ENCODE peak calls at places on chromosomes 2 and 18, in five cellular contexts. T is small intestine, W is upper lobe of left lung, Z is astrocyte of the cerebellum, H is retinal pigment epithelial cell. Q is an unnamed sample.

GRCh38 chr2:70328921-70329561 is 27.2 kb upstream of the FAM136A start:
- DNase-seq in T (peak), W (no peak), Z (no peak), H (no peak), Q (no peak)

GRCh38 chr2:152246686-152247336 is 71.2 kb upstream of the STAM2 start:
- DNase-seq in T (no peak), W (no peak), Z (no peak), H (no peak), Q (no peak)

GRCh38 chr2:239311132-239312040 is 89.4 kb downstream of the HDAC4 start:
- DNase-seq in T (no peak), W (no peak), Z (no peak), H (no peak), Q (peak)

GRCh38 chr2:70643715-70644114 is 90.1 kb upstream of the TGFA start:
- DNase-seq in T (peak), W (no peak), Z (no peak), H (no peak), Q (no peak)

GRCh38 chr2:130785466-130786055 is 30.2 kb downstream of the AMER3 start:
- DNase-seq in T (no peak), W (no peak), Z (no peak), H (no peak), Q (no peak)

GRCh38 chr2:70719231-70719630 is 48.8 kb downstream of the ADD2 start:
- DNase-seq in T (no peak), W (no peak), Z (no peak), H (no peak), Q (no peak)

GRCh38 chr2:140600116-140600515 is 1530.7 kb downstream of the LRP1B start:
- DNase-seq in T (no peak), W (no peak), Z (peak), H (peak), Q (no peak)

GRCh38 chr18:449374-449773 is 51.1 kb downstream of the COLEC12 start:
- DNase-seq in T (no peak), W (peak), Z (no peak), H (no peak), Q (no peak)

GRCh38 chr18:76806301-76806700 is 16.1 kb upstream of the ZNF236 start:
- DNase-seq in T (no peak), W (no peak), Z (no peak), H (no peak), Q (no peak)

GRCh38 chr2:40036241-40036640 is 257.2 kb upstream of the THUMPD2 start:
- DNase-seq in T (no peak), W (no peak), Z (no peak), H (no peak), Q (no peak)

GRCh38 chr2:73877071-73877802 is 15.6 kb upstream of the ACTG2 start:
- DNase-seq in T (no peak), W (no peak), Z (no peak), H (no peak), Q (no peak)

GRCh38 chr2:136787970-136788369 is 22.6 kb downstream of the THSD7B start:
- DNase-seq in T (no peak), W (no peak), Z (no peak), H (no peak), Q (no peak)

GRCh38 chr18:80097201-80097600 is 11.9 kb upstream of the ADNP2 start:
- DNase-seq in T (no peak), W (no peak), Z (no peak), H (no peak), Q (no peak)

GRCh38 chr2:57862153-57862552 is 184.5 kb upstream of the VRK2 start:
- DNase-seq in T (peak), W (no peak), Z (no peak), H (no peak), Q (no peak)

GRCh38 chr2:212213191-212213590 is 325.4 kb downstream of the ERBB4 start:
- DNase-seq in T (no peak), W (no peak), Z (no peak), H (no peak), Q (no peak)

GRCh38 chr2:8622199-8622911 is 59.5 kb upstream of the ID2 start:
- DNase-seq in T (no peak), W (no peak), Z (no peak), H (no peak), Q (peak)

GRCh38 chr18:2325308-2325849 is 245.9 kb downstream of the METTL4 start:
- DNase-seq in T (no peak), W (no peak), Z (no peak), H (no peak), Q (no peak)

GRCh38 chr2:148561389-148561788 is 83.2 kb upstream of the EPC2 start:
- DNase-seq in T (no peak), W (peak), Z (no peak), H (no peak), Q (no peak)

GRCh38 chr2:205086689-205087088 is 541.4 kb downstream of the PARD3B start:
- DNase-seq in T (no peak), W (no peak), Z (no peak), H (no peak), Q (no peak)

GRCh38 chr2:225006730-225007129 is 35.5 kb downstream of the DOCK10 start:
- DNase-seq in T (no peak), W (no peak), Z (no peak), H (no peak), Q (no peak)

GRCh38 chr2:84388133-84388532 is 70.9 kb downstream of the SUCLG1 start:
- DNase-seq in T (no peak), W (no peak), Z (no peak), H (no peak), Q (no peak)

GRCh38 chr2:95531254-95531771 is 46.8 kb upstream of the TRIM43B start:
- DNase-seq in T (no peak), W (no peak), Z (peak), H (no peak), Q (no peak)

GRCh38 chr2:187545238-187545751 is 8.9 kb downstream of the TFPI start:
- DNase-seq in T (no peak), W (no peak), Z (no peak), H (no peak), Q (no peak)

GRCh38 chr2:118059919-118060478 is 28.3 kb upstream of the INSIG2 start:
- DNase-seq in T (no peak), W (no peak), Z (peak), H (peak), Q (no peak)

GRCh38 chr18:34742761-34743366 is 32.8 kb downstream of the DTNA start:
- DNase-seq in T (no peak), W (no peak), Z (no peak), H (no peak), Q (no peak)

GRCh38 chr2:28345619-28346018 is 47.0 kb upstream of the FOSL2 start:
- DNase-seq in T (no peak), W (no peak), Z (no peak), H (no peak), Q (no peak)

GRCh38 chr2:131394147-131394931 is 30.4 kb upstream of the RAB6D start:
- DNase-seq in T (peak), W (peak), Z (no peak), H (no peak), Q (no peak)

GRCh38 chr2:108492364-108492763 is 41.9 kb upstream of the LIMS1 start:
- DNase-seq in T (no peak), W (no peak), Z (peak), H (peak), Q (no peak)

GRCh38 chr18:57353940-57354461 is 1.6 kb downstream of the ST8SIA3 start:
- DNase-seq in T (peak), W (peak), Z (no peak), H (no peak), Q (no peak)
- H3K4me3 ChIP-seq in T (no peak), W (no peak), Z (no peak), H (peak), Q (no peak)

DNA sequence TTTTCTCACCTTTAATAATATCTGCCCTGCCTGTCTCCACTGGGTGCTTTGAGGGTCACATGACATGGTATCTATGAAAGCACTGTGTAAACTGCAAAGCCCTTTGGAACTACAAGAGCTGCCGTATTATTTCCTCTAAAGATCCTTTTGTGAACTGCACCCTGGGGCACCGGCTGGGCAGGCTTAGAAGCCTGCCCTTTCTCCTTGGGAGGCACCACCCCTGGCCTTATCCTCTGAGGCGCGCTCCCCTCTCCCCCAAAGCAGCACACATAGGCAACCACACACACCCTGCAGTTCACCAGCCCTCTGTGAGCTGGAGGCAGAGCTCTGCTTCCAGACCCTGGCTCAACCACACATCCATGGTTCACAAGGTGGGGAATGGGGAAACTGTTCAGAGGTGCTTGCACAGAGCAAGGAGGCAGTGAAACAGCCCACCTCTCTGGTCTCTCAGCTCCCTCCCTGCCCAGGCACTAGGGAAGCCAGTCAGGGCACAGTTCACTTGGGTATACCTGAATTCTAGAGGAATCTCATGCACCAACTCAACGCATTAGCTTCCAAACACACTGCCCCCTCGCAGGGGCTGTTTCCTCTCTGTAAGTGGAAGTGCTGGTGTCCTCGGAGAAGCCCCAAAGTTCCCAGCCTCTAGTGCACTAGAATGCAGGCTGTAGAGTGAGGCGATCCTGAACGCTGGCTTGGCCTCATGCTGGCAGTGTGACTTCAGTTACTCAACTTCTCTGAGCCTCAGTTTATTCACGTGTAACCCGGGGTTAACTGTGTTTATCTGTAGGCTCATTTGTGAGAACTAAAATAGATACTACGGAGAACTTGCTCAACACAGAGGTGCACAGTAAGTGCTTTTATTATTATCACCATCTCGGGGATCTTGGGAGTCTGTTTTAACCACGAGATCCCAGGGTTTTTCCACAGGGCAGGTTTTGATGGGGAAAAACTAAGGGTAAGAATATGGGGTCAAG is 11.1 kb downstream of the SIGLEC15 start:
- DNase-seq in T (peak), W (no peak), Z (no peak), H (no peak), Q (no peak)
- H3K4me3 ChIP-seq in T (no peak), W (no peak), Z (no peak), H (no peak), Q (no peak)

GRCh38 chr2:127080941-127081769 is 25.8 kb downstream of the BIN1 start:
- DNase-seq in T (peak), W (peak), Z (no peak), H (no peak), Q (no peak)

GRCh38 chr2:127080226-127080940 is 26.6 kb downstream of the BIN1 start:
- DNase-seq in T (peak), W (peak), Z (no peak), H (no peak), Q (no peak)

GRCh38 chr2:127083819-127084503 is 23.0 kb downstream of the BIN1 start:
- DNase-seq in T (peak), W (no peak), Z (peak), H (no peak), Q (peak)

GRCh38 chr2:127082974-127083373 is 24.0 kb downstream of the BIN1 start:
- DNase-seq in T (no peak), W (no peak), Z (no peak), H (no peak), Q (no peak)

GRCh38 chr2:127081826-127082633 is 24.9 kb downstream of the BIN1 start:
- DNase-seq in T (peak), W (peak), Z (no peak), H (no peak), Q (no peak)
- H3K4me3 ChIP-seq in T (peak), W (peak), Z (no peak), H (no peak), Q (no peak)

GRCh38 chr2:126674075-126674744 is 18.3 kb downstream of the GYPC start:
- DNase-seq in T (no peak), W (no peak), Z (no peak), H (no peak), Q (no peak)
- H3K4me3 ChIP-seq in T (no peak), W (no peak), Z (no peak), H (no peak), Q (no peak)

GRCh38 chr2:10274983-10275802 is 27.5 kb upstream of the HPCAL1 start:
- DNase-seq in T (no peak), W (no peak), Z (no peak), H (no peak), Q (no peak)

GRCh38 chr2:10278763-10279471 is 23.8 kb upstream of the HPCAL1 start:
- DNase-seq in T (no peak), W (no peak), Z (no peak), H (no peak), Q (no peak)

GRCh38 chr2:10278029-10278762 is 24.5 kb upstream of the HPCAL1 start:
- DNase-seq in T (peak), W (no peak), Z (no peak), H (no peak), Q (peak)

GRCh38 chr2:10277293-10278028 is 25.2 kb upstream of the HPCAL1 start:
- DNase-seq in T (peak), W (no peak), Z (no peak), H (no peak), Q (no peak)

GRCh38 chr2:10276481-10277292 is 26.0 kb upstream of the HPCAL1 start:
- DNase-seq in T (no peak), W (no peak), Z (no peak), H (no peak), Q (no peak)
- H3K4me3 ChIP-seq in T (no peak), W (no peak), Z (no peak), H (no peak), Q (no peak)

DNA sequence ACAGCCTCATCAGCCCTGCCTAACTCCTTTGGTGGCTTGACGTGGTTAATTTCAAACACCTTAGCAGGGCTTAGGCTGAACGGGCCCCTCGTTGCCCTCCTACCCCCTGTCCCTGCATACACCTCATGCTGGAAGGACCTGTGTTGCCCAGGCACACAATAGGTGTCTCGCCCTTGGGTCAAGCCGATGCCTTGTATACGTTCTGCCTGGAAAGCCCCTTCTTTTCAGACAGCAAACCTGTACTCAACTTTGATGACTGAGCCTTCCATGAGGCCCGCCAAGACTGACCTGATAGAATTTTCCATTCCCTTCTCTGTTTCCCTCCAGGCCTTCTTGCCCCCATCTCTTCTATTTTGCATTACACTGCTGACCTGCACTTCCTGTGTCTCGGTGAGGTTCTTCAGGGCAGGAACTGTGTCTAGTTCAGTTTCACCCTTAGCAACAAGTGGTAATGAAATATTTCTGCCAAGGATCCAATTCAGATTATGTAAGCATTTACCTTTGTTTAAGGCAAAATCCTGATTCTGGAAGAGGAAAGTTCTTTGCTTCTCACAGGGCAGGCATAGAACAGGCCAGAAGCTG is 7.9 kb downstream of the GREB1 start:
- DNase-seq in T (no peak), W (no peak), Z (no peak), H (no peak), Q (no peak)
- H3K4me3 ChIP-seq in T (no peak), W (no peak), Z (no peak), H (no peak), Q (no peak)

GRCh38 chr2:46297546-46298271 is 502 bp downstream of the EPAS1 start:
- DNase-seq in T (peak), W (peak), Z (no peak), H (no peak), Q (peak)

GRCh38 chr2:46298272-46298521 is 990 bp downstream of the EPAS1 start:
- DNase-seq in T (no peak), W (peak), Z (no peak), H (no peak), Q (no peak)

GRCh38 chr2:46299365-46300263 is 2.4 kb downstream of the EPAS1 start:
- DNase-seq in T (peak), W (peak), Z (no peak), H (no peak), Q (peak)

GRCh38 chr2:46300406-46300832 is 3.2 kb downstream of the EPAS1 start:
- DNase-seq in T (peak), W (no peak), Z (no peak), H (no peak), Q (no peak)

DNA sequence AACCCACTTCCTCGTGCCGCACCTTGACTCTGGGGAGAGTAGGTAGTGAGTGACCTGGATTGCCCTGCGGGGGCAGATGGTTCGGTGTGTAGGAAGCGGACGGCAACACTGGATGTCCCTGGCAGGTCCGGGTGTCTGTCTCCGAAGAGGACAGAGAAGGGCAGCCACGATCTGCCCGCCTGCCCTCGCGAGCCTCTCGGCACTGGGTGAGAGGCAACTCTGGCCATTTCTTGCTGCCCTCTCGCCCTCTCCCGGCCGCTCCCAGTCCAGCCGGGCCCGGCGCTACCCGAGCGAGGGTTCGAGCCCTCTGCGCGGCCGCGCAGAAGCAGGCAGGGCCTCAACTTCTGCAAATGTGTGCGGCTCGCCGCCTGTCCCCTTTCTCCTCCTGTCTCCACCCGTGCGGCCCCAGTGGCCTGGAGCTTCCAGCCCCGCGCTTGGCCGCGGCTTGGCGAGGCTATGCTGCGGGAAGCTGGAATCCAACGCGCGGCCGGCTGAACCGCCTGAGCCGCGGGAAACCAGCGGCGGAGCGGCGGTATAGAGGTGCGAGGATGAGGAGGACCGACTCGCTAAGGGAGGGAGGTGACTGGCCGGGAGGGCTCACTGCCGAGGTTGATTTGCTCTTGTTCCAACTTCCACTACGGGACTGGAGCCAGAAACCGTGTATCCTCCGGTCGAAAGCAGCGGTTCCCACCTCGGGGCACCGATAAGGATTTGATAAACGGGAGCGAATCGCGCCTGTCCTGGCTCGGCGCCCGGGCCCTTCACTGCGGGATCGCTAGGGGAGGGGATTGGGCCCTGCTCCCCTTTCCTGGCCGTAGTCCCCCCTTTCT is 1.5 kb downstream of the EPAS1 start:
- DNase-seq in T (peak), W (peak), Z (no peak), H (no peak), Q (no peak)
- H3K4me3 ChIP-seq in T (peak), W (peak), Z (peak), H (peak), Q (peak)

GRCh38 chr2:15939854-15940660 is at the start of gene MYCN:
- DNase-seq in T (peak), W (peak), Z (no peak), H (no peak), Q (no peak)

GRCh38 chr2:15940661-15941482 is 522 bp downstream of the MYCN start:
- DNase-seq in T (peak), W (peak), Z (no peak), H (no peak), Q (no peak)

GRCh38 chr2:15942711-15943345 is 2.5 kb downstream of the MYCN start:
- DNase-seq in T (no peak), W (no peak), Z (no peak), H (no peak), Q (no peak)

GRCh38 chr2:15941970-15942710 is 1.8 kb downstream of the MYCN start:
- DNase-seq in T (no peak), W (peak), Z (no peak), H (no peak), Q (no peak)

DNA sequence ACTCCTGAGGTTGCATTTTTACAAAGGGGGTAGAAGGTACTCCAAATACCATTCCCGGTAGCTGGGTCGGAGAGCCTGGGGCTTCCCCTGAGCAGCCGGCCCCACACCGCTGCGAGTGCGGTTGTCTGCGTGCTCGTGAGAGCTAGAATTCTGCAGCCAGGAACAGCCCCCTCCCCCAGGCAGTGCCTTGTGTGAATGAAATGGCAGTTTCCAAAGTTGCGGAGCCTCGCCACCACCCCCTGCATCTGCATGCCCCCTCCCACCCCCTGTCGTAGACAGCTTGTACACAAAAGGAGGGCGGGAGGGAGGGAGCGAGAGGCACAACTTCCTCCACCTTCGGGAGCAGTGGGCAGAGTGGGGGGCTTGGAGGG is 1.1 kb downstream of the MYCN start:
- DNase-seq in T (peak), W (peak), Z (no peak), H (no peak), Q (no peak)
- H3K4me3 ChIP-seq in T (peak), W (peak), Z (no peak), H (peak), Q (peak)

GRCh38 chr2:100821255-100821912 is 1.4 kb downstream of the NPAS2 start:
- DNase-seq in T (no peak), W (no peak), Z (no peak), H (no peak), Q (no peak)
- H3K4me3 ChIP-seq in T (no peak), W (peak), Z (peak), H (peak), Q (peak)

GRCh38 chr2:227616631-227617030 is 667 bp upstream of the SCYGR4 start:
- DNase-seq in T (no peak), W (no peak), Z (no peak), H (no peak), Q (no peak)
- H3K4me3 ChIP-seq in T (no peak), W (no peak), Z (no peak), H (no peak), Q (no peak)